ENCODE peak calls at places on chromosomes 2 and 18, in nine cellular contexts. O is upper lobe of right lung, F is thyroid gland, A is MM.1S, I is lower lobe of right lung, T is body of pancreas, C is tibial artery, Q is HCT116, U is mesenchymal stem cell. Y is an unnamed sample. For H3K4me1, the result is how much of the 10 kb centered on the place peaks cover.

GRCh38 chr2:138201326-138201725 is 237.1 kb downstream of the HNMT start:
- DNase-seq in O (no peak), F (no peak), A (no peak), I (no peak), T (no peak), C (no peak), Q (no peak), U (peak), Y (no peak)

GRCh38 chr2:36450466-36451196 is 95.1 kb downstream of the CRIM1 start:
- DNase-seq in O (no peak), F (no peak), A (no peak), I (no peak), T (no peak), C (no peak), Q (no peak), U (peak), Y (no peak)

GRCh38 chr2:160465406-160465805 is 28.2 kb downstream of the RBMS1 start:
- DNase-seq in O (no peak), F (no peak), A (no peak), I (no peak), T (no peak), C (no peak), Q (no peak), U (peak), Y (no peak)

GRCh38 chr2:231935207-231935524 is 9.0 kb upstream of the NPPC start:
- DNase-seq in O (no peak), F (no peak), A (no peak), I (no peak), T (no peak), C (no peak), Q (no peak), U (no peak), Y (no peak)

GRCh38 chr2:120398051-120398960 is 52.4 kb downstream of the INHBB start:
- DNase-seq in O (peak), F (peak), A (no peak), I (no peak), T (no peak), C (peak), Q (no peak), U (peak), Y (no peak)

GRCh38 chr2:43071629-43072550 is 154.5 kb downstream of the ZFP36L2 start:
- DNase-seq in O (no peak), F (no peak), A (no peak), I (no peak), T (no peak), C (peak), Q (no peak), U (peak), Y (no peak)

GRCh38 chr18:21454725-21455124 is 145.8 kb downstream of the ESCO1 start:
- DNase-seq in O (no peak), F (no peak), A (no peak), I (no peak), T (no peak), C (no peak), Q (no peak), U (no peak), Y (no peak)

GRCh38 chr2:224520064-224520463 is 65.1 kb downstream of the CUL3 start:
- DNase-seq in O (no peak), F (no peak), A (peak), I (no peak), T (no peak), C (no peak), Q (no peak), U (peak), Y (no peak)

GRCh38 chr18:45662468-45662867 is 47.2 kb downstream of the SLC14A2 start:
- DNase-seq in O (no peak), F (no peak), A (no peak), I (no peak), T (no peak), C (no peak), Q (no peak), U (no peak), Y (no peak)

GRCh38 chr2:241882090-241882625 is 12.6 kb downstream of the RTP5 start:
- DNase-seq in O (no peak), F (peak), A (peak), I (no peak), T (peak), C (peak), Q (no peak), U (peak), Y (peak)

GRCh38 chr2:166637051-166637450 is 143.0 kb upstream of the SCN7A start:
- DNase-seq in O (no peak), F (no peak), A (no peak), I (no peak), T (no peak), C (no peak), Q (no peak), U (peak), Y (no peak)

GRCh38 chr2:150572961-150573395 is 85.5 kb upstream of the RND3 start:
- DNase-seq in O (no peak), F (no peak), A (peak), I (no peak), T (no peak), C (no peak), Q (no peak), U (no peak), Y (no peak)

GRCh38 chr2:45651415-45652089 is at the start of gene PRKCE:
- DNase-seq in O (peak), F (peak), A (peak), I (peak), T (peak), C (peak), Q (no peak), U (peak), Y (peak)

GRCh38 chr2:177221970-177222369 is 9.4 kb downstream of the HNRNPA3 start:
- DNase-seq in O (no peak), F (no peak), A (no peak), I (no peak), T (no peak), C (no peak), Q (no peak), U (no peak), Y (no peak)

GRCh38 chr2:147051248-147051647 is 793.6 kb upstream of the ACVR2A start:
- DNase-seq in O (no peak), F (no peak), A (no peak), I (no peak), T (no peak), C (no peak), Q (no peak), U (no peak), Y (no peak)

GRCh38 chr2:148730085-148730484 is 85.5 kb downstream of the EPC2 start:
- DNase-seq in O (no peak), F (no peak), A (no peak), I (no peak), T (no peak), C (no peak), Q (no peak), U (peak), Y (no peak)

GRCh38 chr2:198054299-198054698 is 249.9 kb downstream of the PLCL1 start:
- DNase-seq in O (no peak), F (peak), A (peak), I (no peak), T (no peak), C (no peak), Q (peak), U (peak), Y (no peak)

GRCh38 chr18:5451871-5452270 is 91.9 kb downstream of the EPB41L3 start:
- DNase-seq in O (no peak), F (no peak), A (no peak), I (no peak), T (no peak), C (no peak), Q (no peak), U (no peak), Y (no peak)

GRCh38 chr18:396571-396970 is 103.9 kb downstream of the COLEC12 start:
- DNase-seq in O (no peak), F (no peak), A (no peak), I (no peak), T (peak), C (no peak), Q (no peak), U (no peak), Y (no peak)

GRCh38 chr18:396251-396555 is 104.3 kb downstream of the COLEC12 start:
- DNase-seq in O (no peak), F (no peak), A (no peak), I (no peak), T (no peak), C (no peak), Q (no peak), U (no peak), Y (no peak)

GRCh38 chr18:400466-400865 is 100.0 kb downstream of the COLEC12 start:
- DNase-seq in O (no peak), F (no peak), A (no peak), I (no peak), T (no peak), C (no peak), Q (no peak), U (peak), Y (no peak)

GRCh38 chr18:402129-402528 is 98.4 kb downstream of the COLEC12 start:
- DNase-seq in O (no peak), F (no peak), A (no peak), I (no peak), T (no peak), C (no peak), Q (no peak), U (no peak), Y (no peak)

GRCh38 chr18:398866-399637 is 101.4 kb downstream of the COLEC12 start:
- DNase-seq in O (no peak), F (no peak), A (no peak), I (no peak), T (no peak), C (no peak), Q (no peak), U (no peak), Y (no peak)
- H3K4me3 ChIP-seq in O (no peak), F (no peak), A (no peak), I (no peak), T (no peak), C (no peak), Q (no peak), U (no peak), Y (no peak)

GRCh38 chr2:136116813-136117390 is 1.0 kb downstream of the CXCR4 start:
- DNase-seq in O (peak), F (peak), A (peak), I (peak), T (no peak), C (no peak), Q (no peak), U (no peak), Y (no peak)
- H3K4me1 ChIP-seq in O (under half), F (under half), A (under half), I (half or more), T (under half), C (under half), Q (under half), U (under half), Y (under half)

GRCh38 chr18:42641996-42642395 is 473.5 kb downstream of the RIT2 start:
- DNase-seq in O (no peak), F (no peak), A (no peak), I (no peak), T (no peak), C (no peak), Q (no peak), U (no peak), Y (no peak)
- H3K4me3 ChIP-seq in O (no peak), F (no peak), A (no peak), I (no peak), T (no peak), C (no peak), Q (no peak), U (no peak), Y (no peak)

GRCh38 chr2:47007826-47008225 is 92.2 kb upstream of the MCFD2 start:
- DNase-seq in O (no peak), F (no peak), A (no peak), I (no peak), T (no peak), C (no peak), Q (no peak), U (no peak), Y (no peak)
- H3K4me1 ChIP-seq in O (under half), F (half or more), A (under half), I (under half), T (under half), C (half or more), Q (under half), U (under half), Y (half or more)

GRCh38 chr18:58657494-58657893 is 13.8 kb upstream of the MALT1 start:
- DNase-seq in O (no peak), F (no peak), A (no peak), I (no peak), T (no peak), C (no peak), Q (no peak), U (no peak), Y (no peak)
- H3K4me3 ChIP-seq in O (no peak), F (no peak), A (peak), I (no peak), T (no peak), C (no peak), Q (no peak), U (no peak), Y (no peak)

GRCh38 chr2:230779607-230780006 is 67.0 kb downstream of the CAB39 start:
- DNase-seq in O (no peak), F (no peak), A (no peak), I (no peak), T (no peak), C (no peak), Q (no peak), U (no peak), Y (no peak)

GRCh38 chr2:230777681-230778080 is 65.0 kb downstream of the CAB39 start:
- DNase-seq in O (no peak), F (no peak), A (no peak), I (no peak), T (no peak), C (no peak), Q (no peak), U (peak), Y (no peak)

GRCh38 chr2:230779141-230779523 is 66.5 kb downstream of the CAB39 start:
- DNase-seq in O (no peak), F (no peak), A (no peak), I (no peak), T (no peak), C (no peak), Q (no peak), U (no peak), Y (no peak)

GRCh38 chr2:230775737-230776136 is 63.1 kb downstream of the CAB39 start:
- DNase-seq in O (no peak), F (no peak), A (no peak), I (no peak), T (no peak), C (no peak), Q (no peak), U (no peak), Y (no peak)

GRCh38 chr2:230778350-230779140 is 65.9 kb downstream of the CAB39 start:
- DNase-seq in O (no peak), F (no peak), A (no peak), I (no peak), T (no peak), C (no peak), Q (no peak), U (no peak), Y (no peak)
- H3K4me1 ChIP-seq in O (under half), F (under half), A (under half), I (under half), T (under half), C (half or more), Q (half or more), U (under half), Y (under half)

GRCh38 chr2:131419447-131419846 is 55.5 kb upstream of the RAB6D start:
- DNase-seq in O (no peak), F (no peak), A (no peak), I (no peak), T (no peak), C (no peak), Q (no peak), U (no peak), Y (no peak)
- H3K4me3 ChIP-seq in O (no peak), F (no peak), A (no peak), I (no peak), T (no peak), C (no peak), Q (no peak), U (no peak), Y (no peak)

GRCh38 chr2:88253997-88254396 is 83.9 kb downstream of the THNSL2 start:
- DNase-seq in O (no peak), F (no peak), A (no peak), I (no peak), T (no peak), C (no peak), Q (no peak), U (no peak), Y (no peak)

GRCh38 chr2:88253375-88253774 is 83.2 kb downstream of the THNSL2 start:
- DNase-seq in O (no peak), F (no peak), A (no peak), I (no peak), T (no peak), C (no peak), Q (no peak), U (no peak), Y (no peak)

GRCh38 chr2:88250402-88250801 is 80.3 kb downstream of the THNSL2 start:
- DNase-seq in O (no peak), F (no peak), A (no peak), I (no peak), T (no peak), C (no peak), Q (no peak), U (no peak), Y (no peak)

GRCh38 chr2:88254437-88255081 is 84.4 kb downstream of the THNSL2 start:
- DNase-seq in O (no peak), F (no peak), A (no peak), I (no peak), T (no peak), C (no peak), Q (no peak), U (no peak), Y (no peak)

DNA sequence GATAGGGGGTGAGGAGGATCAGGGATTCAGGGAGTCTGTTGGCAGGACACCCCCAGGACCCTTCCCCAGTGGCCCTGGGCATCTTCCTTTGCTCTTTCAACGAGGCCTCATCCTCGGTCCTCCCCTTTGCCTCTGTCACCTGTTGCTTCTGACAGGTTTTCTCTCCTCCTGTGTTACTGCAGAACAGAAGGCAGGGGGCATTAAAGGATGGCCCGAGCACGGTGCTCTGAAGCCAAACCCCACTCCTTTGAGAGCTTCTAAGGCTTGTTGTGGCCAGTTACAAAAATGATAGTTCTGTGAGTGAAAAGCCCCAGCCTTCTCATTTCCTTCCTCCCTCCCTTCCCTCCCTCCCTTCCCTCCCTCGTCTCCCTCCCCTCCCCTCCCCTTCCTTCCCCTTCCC is 82.5 kb downstream of the THNSL2 start:
- DNase-seq in O (no peak), F (no peak), A (no peak), I (no peak), T (no peak), C (no peak), Q (no peak), U (no peak), Y (no peak)
- H3K4me1 ChIP-seq in O (under half), F (under half), A (under half), I (under half), T (under half), C (under half), Q (under half), U (under half), Y (under half)

GRCh38 chr2:134250840-134251461 is 2.9 kb upstream of the MGAT5 start:
- DNase-seq in O (no peak), F (no peak), A (no peak), I (no peak), T (no peak), C (no peak), Q (no peak), U (no peak), Y (no peak)
- H3K4me3 ChIP-seq in O (no peak), F (no peak), A (no peak), I (no peak), T (no peak), C (no peak), Q (no peak), U (no peak), Y (no peak)

Y was measured in tibial nerve.